ENCODE peak calls at places on chromosomes 16 and 17, in seven cellular contexts. P, Z, M, A, K, J and O are unnamed samples.

GRCh38 chr16:11452298-11452697 is 107.0 kb downstream of the RMI2 start:
- DNase-seq in Z (no peak), J (no peak), A (no peak), M (no peak), P (no peak), K (no peak), O (no peak)

GRCh38 chr16:2036200-2036966 is 9.7 kb downstream of the NHERF2 start:
- DNase-seq in J (no peak), M (no peak), P (no peak), K (no peak), Z (no peak), A (no peak), O (no peak)

GRCh38 chr17:43125967-43126910 is 1.1 kb upstream of the BRCA1 start:
- DNase-seq in P (no peak), K (peak; percentile 31), A (no peak), Z (no peak), J (no peak), M (no peak), O (no peak)

GRCh38 chr16:75304521-75305363 is 53.3 kb upstream of the BCAR1 start:
- DNase-seq in A (no peak), J (no peak), K (no peak), Z (no peak), M (no peak), P (no peak), O (no peak)

GRCh38 chr17:58084317-58084981 is 1.2 kb downstream of the DYNLL2 start:
- DNase-seq in A (no peak), J (no peak), P (no peak), Z (no peak), K (peak; percentile 22), M (no peak), O (peak; percentile 50)

GRCh38 chr17:49433000-49433694 is 18.5 kb upstream of the PHB1 start:
- DNase-seq in A (no peak), P (no peak), K (no peak), J (no peak), Z (no peak), M (no peak), O (no peak)

GRCh38 chr17:76893623-76894358 is 25.6 kb downstream of the MGAT5B start:
- DNase-seq in P (no peak), K (no peak), Z (no peak), J (no peak), M (no peak), A (no peak), O (no peak)

GRCh38 chr17:79027274-79027924 is 3.4 kb downstream of the C1QTNF1 start:
- DNase-seq in K (peak; percentile 73), M (no peak), Z (no peak), P (no peak), A (no peak), J (no peak), O (no peak)

GRCh38 chr17:35953720-35954119 is 10.2 kb upstream of the LYZL6 start:
- DNase-seq in K (no peak), A (no peak), P (no peak), J (no peak), M (no peak), Z (no peak), O (no peak)

GRCh38 chr17:81294512-81295030 is 536 bp downstream of the SLC38A10 start:
- DNase-seq in M (no peak), A (no peak), P (peak; percentile 42), J (no peak), Z (no peak), K (no peak), O (no peak)

GRCh38 chr17:79939755-79940154 is 95.9 kb downstream of the TBC1D16 start:
- DNase-seq in Z (no peak), A (no peak), J (no peak), P (no peak), M (no peak), K (no peak), O (no peak)

GRCh38 chr16:82094942-82095540 is 60.0 kb downstream of the HSD17B2 start:
- DNase-seq in Z (no peak), K (no peak), J (no peak), P (no peak), A (no peak), M (no peak), O (no peak)

GRCh38 chr17:76337413-76337777 is 16.3 kb downstream of the PRPSAP1 start:
- DNase-seq in K (no peak), A (no peak), J (no peak), Z (no peak), P (no peak), M (no peak), O (no peak)

GRCh38 chr16:61934591-61934990 is 101.6 kb downstream of the CDH8 start:
- DNase-seq in A (no peak), M (no peak), J (no peak), Z (no peak), P (no peak), K (no peak), O (no peak)

GRCh38 chr16:4373909-4374742 is 2.5 kb downstream of the VASN start:
- DNase-seq in P (no peak), M (no peak), Z (no peak), A (peak; percentile 93), J (no peak), K (no peak), O (no peak)

GRCh38 chr16:87924937-87925670 is 11.2 kb downstream of the CA5A start:
- DNase-seq in M (no peak), J (no peak), P (no peak), K (peak; percentile 55), Z (no peak), A (no peak), O (peak; percentile 80)

GRCh38 chr17:81983639-81984373 is 6.4 kb downstream of the ASPSCR1 start:
- DNase-seq in M (no peak), K (no peak), P (no peak), A (no peak), J (no peak), Z (no peak), O (no peak)

GRCh38 chr17:9979463-9979995 is 74.5 kb upstream of the RCVRN start:
- DNase-seq in A (no peak), K (no peak), J (no peak), M (no peak), P (no peak), Z (no peak), O (no peak)

GRCh38 chr16:66930189-66930588 is 4.0 kb downstream of the CIAO2B start:
- DNase-seq in K (no peak), P (no peak), M (no peak), A (no peak), Z (no peak), J (no peak), O (peak; percentile 42)

GRCh38 chr17:30363715-30364202 is 15.0 kb upstream of the CPD start:
- DNase-seq in K (no peak), J (no peak), P (no peak), A (peak; percentile 81), M (no peak), Z (peak; percentile 68), O (no peak)

GRCh38 chr17:42325026-42325425 is 36.7 kb downstream of the STAT5A start:
- DNase-seq in A (peak; percentile 64), J (no peak), P (no peak), M (no peak), K (no peak), Z (no peak), O (no peak)

GRCh38 chr17:57424777-57425188 is 168.5 kb downstream of the MSI2 start:
- DNase-seq in P (peak; percentile 71), M (no peak), K (no peak), A (no peak), Z (no peak), J (no peak), O (no peak)

GRCh38 chr17:19415311-19415710 is 4.3 kb downstream of the RNF112 start:
- DNase-seq in P (no peak), Z (no peak), A (no peak), K (no peak), J (no peak), M (no peak), O (no peak)

GRCh38 chr17:52824542-52824941 is 666.0 kb upstream of the CA10 start:
- DNase-seq in P (no peak), Z (no peak), M (no peak), K (no peak), A (no peak), J (no peak), O (no peak)

GRCh38 chr16:75919664-75920063 is 193.4 kb upstream of the CPHXL start:
- DNase-seq in P (no peak), J (no peak), K (no peak), A (no peak), Z (no peak), M (no peak), O (no peak)

GRCh38 chr16:396605-397004 is 394 bp upstream of the NME4 start:
- DNase-seq in K (peak; percentile 83), J (no peak), P (peak; percentile 60), A (no peak), Z (no peak), M (peak; percentile 44), O (peak; percentile 78)

GRCh38 chr16:27977966-27978365 is 85.5 kb downstream of the GSG1L start:
- DNase-seq in A (no peak), Z (no peak), M (no peak), P (no peak), K (no peak), J (no peak), O (no peak)

GRCh38 chr16:50845296-50845695 is 103.4 kb downstream of the CYLD start:
- DNase-seq in Z (no peak), K (no peak), M (no peak), J (no peak), A (no peak), P (no peak), O (no peak)

GRCh38 chr17:82349287-82349701 is 9.8 kb upstream of the TEX19 start:
- DNase-seq in M (no peak), Z (no peak), P (no peak), A (no peak), J (no peak), K (no peak), O (no peak)

GRCh38 chr16:68003031-68003430 is 3.7 kb upstream of the DPEP2 start:
- DNase-seq in J (no peak), K (no peak), A (no peak), M (no peak), Z (no peak), P (no peak), O (no peak)

GRCh38 chr16:68752602-68753001 is 15.5 kb downstream of the CDH1 start:
- DNase-seq in M (no peak), J (no peak), K (peak; percentile 20), Z (no peak), P (no peak), A (no peak), O (no peak)

GRCh38 chr17:38881600-38882191 is 11.8 kb downstream of the LASP1 start:
- DNase-seq in P (peak; percentile 54), M (no peak), Z (no peak), J (no peak), A (no peak), K (peak; percentile 69), O (no peak)

GRCh38 chr16:81465375-81465943 is 20.9 kb downstream of the CMIP start:
- DNase-seq in J (no peak), Z (no peak), A (no peak), P (no peak), M (no peak), K (no peak), O (no peak)

GRCh38 chr17:7862692-7863437 is 5.1 kb downstream of the CYB5D1 start:
- DNase-seq in P (peak; percentile 44), J (peak; percentile 71), M (no peak), K (peak; percentile 75), A (no peak), Z (no peak), O (peak; percentile 53)

GRCh38 chr17:27558341-27558740 is 72.6 kb upstream of the LGALS9 start:
- DNase-seq in J (no peak), A (no peak), P (no peak), Z (no peak), M (no peak), K (no peak), O (no peak)

GRCh38 chr16:72560617-72561016 is 388.7 kb upstream of the PMFBP1 start:
- DNase-seq in P (peak; percentile 21), M (no peak), K (no peak), Z (no peak), A (no peak), J (no peak), O (no peak)

GRCh38 chr16:29743827-29744531 is 1.8 kb downstream of the C16orf54 start:
- DNase-seq in Z (no peak), A (no peak), K (no peak), M (no peak), P (no peak), J (no peak), O (no peak)